ENCODE peak calls at places on chromosomes 2 and 18, in eight cellular contexts. One of them, this sample, is unnamed.

GRCh38 chr2:23523651-23524260 is 138.8 kb downstream of the KLHL29 start:
- DNase-seq in PC-9: no peak
- DNase-seq in heart right ventricle: no peak
- DNase-seq in brain microvascular endothelial cell: no peak
- DNase-seq in AG04449: no peak
- DNase-seq in fibroblast of the aortic adventitia: peak
- DNase-seq in epithelial cell of proximal tubule: no peak
- DNase-seq in neural crest cell: no peak
- DNase-seq in this sample: peak

GRCh38 chr2:11738589-11739436 is 7.6 kb upstream of the LPIN1 start:
- DNase-seq in neural crest cell: peak
- DNase-seq in brain microvascular endothelial cell: peak
- DNase-seq in fibroblast of the aortic adventitia: peak
- DNase-seq in AG04449: no peak
- DNase-seq in heart right ventricle: peak
- DNase-seq in PC-9: peak
- DNase-seq in epithelial cell of proximal tubule: peak
- DNase-seq in this sample: peak

GRCh38 chr2:189304360-189304759 is 124.8 kb upstream of the COL5A2 start:
- DNase-seq in heart right ventricle: no peak
- DNase-seq in AG04449: no peak
- DNase-seq in brain microvascular endothelial cell: no peak
- DNase-seq in epithelial cell of proximal tubule: no peak
- DNase-seq in PC-9: no peak
- DNase-seq in fibroblast of the aortic adventitia: no peak
- DNase-seq in neural crest cell: no peak
- DNase-seq in this sample: no peak

GRCh38 chr2:239232195-239232578 is 168.6 kb downstream of the HDAC4 start:
- DNase-seq in heart right ventricle: no peak
- DNase-seq in epithelial cell of proximal tubule: no peak
- DNase-seq in AG04449: no peak
- DNase-seq in neural crest cell: no peak
- DNase-seq in fibroblast of the aortic adventitia: no peak
- DNase-seq in brain microvascular endothelial cell: no peak
- DNase-seq in PC-9: peak
- DNase-seq in this sample: no peak

GRCh38 chr2:190904644-190905043 is 24.0 kb downstream of the GLS start:
- DNase-seq in heart right ventricle: no peak
- DNase-seq in brain microvascular endothelial cell: peak
- DNase-seq in epithelial cell of proximal tubule: no peak
- DNase-seq in fibroblast of the aortic adventitia: peak
- DNase-seq in PC-9: no peak
- DNase-seq in neural crest cell: no peak
- DNase-seq in AG04449: peak
- DNase-seq in this sample: no peak

GRCh38 chr2:141468746-141469145 is 662.1 kb downstream of the LRP1B start:
- DNase-seq in PC-9: no peak
- DNase-seq in epithelial cell of proximal tubule: no peak
- DNase-seq in AG04449: no peak
- DNase-seq in neural crest cell: no peak
- DNase-seq in heart right ventricle: no peak
- DNase-seq in fibroblast of the aortic adventitia: no peak
- DNase-seq in brain microvascular endothelial cell: no peak
- DNase-seq in this sample: no peak

GRCh38 chr2:231666171-231667095 is 41.9 kb upstream of the PTMA start:
- DNase-seq in heart right ventricle: peak
- DNase-seq in PC-9: peak
- DNase-seq in brain microvascular endothelial cell: peak
- DNase-seq in neural crest cell: peak
- DNase-seq in fibroblast of the aortic adventitia: peak
- DNase-seq in epithelial cell of proximal tubule: no peak
- DNase-seq in AG04449: peak
- DNase-seq in this sample: peak

GRCh38 chr18:29083545-29083944 is 906.6 kb upstream of the CDH2 start:
- DNase-seq in PC-9: no peak
- DNase-seq in AG04449: no peak
- DNase-seq in heart right ventricle: peak
- DNase-seq in brain microvascular endothelial cell: no peak
- DNase-seq in fibroblast of the aortic adventitia: peak
- DNase-seq in neural crest cell: no peak
- DNase-seq in epithelial cell of proximal tubule: no peak
- DNase-seq in this sample: no peak

GRCh38 chr2:188675391-188676011 is 298.7 kb upstream of the COL3A1 start:
- DNase-seq in fibroblast of the aortic adventitia: peak
- DNase-seq in neural crest cell: no peak
- DNase-seq in heart right ventricle: no peak
- DNase-seq in AG04449: no peak
- DNase-seq in epithelial cell of proximal tubule: no peak
- DNase-seq in PC-9: no peak
- DNase-seq in brain microvascular endothelial cell: peak
- DNase-seq in this sample: no peak

GRCh38 chr18:2222270-2223185 is 348.8 kb downstream of the METTL4 start:
- DNase-seq in AG04449: no peak
- DNase-seq in fibroblast of the aortic adventitia: no peak
- DNase-seq in brain microvascular endothelial cell: no peak
- DNase-seq in heart right ventricle: no peak
- DNase-seq in neural crest cell: no peak
- DNase-seq in PC-9: peak
- DNase-seq in epithelial cell of proximal tubule: peak
- DNase-seq in this sample: no peak

GRCh38 chr18:2223394-2223793 is 347.9 kb downstream of the METTL4 start:
- DNase-seq in brain microvascular endothelial cell: peak
- DNase-seq in fibroblast of the aortic adventitia: peak
- DNase-seq in PC-9: no peak
- DNase-seq in heart right ventricle: no peak
- DNase-seq in AG04449: no peak
- DNase-seq in epithelial cell of proximal tubule: no peak
- DNase-seq in neural crest cell: no peak
- DNase-seq in this sample: no peak

GRCh38 chr18:2218101-2218500 is 353.2 kb downstream of the METTL4 start:
- DNase-seq in neural crest cell: no peak
- DNase-seq in fibroblast of the aortic adventitia: no peak
- DNase-seq in PC-9: no peak
- DNase-seq in AG04449: no peak
- DNase-seq in heart right ventricle: no peak
- DNase-seq in brain microvascular endothelial cell: no peak
- DNase-seq in epithelial cell of proximal tubule: no peak
- DNase-seq in this sample: no peak

GRCh38 chr18:2223859-2224258 is 347.4 kb downstream of the METTL4 start:
- DNase-seq in AG04449: no peak
- DNase-seq in PC-9: no peak
- DNase-seq in epithelial cell of proximal tubule: peak
- DNase-seq in heart right ventricle: peak
- DNase-seq in fibroblast of the aortic adventitia: peak
- DNase-seq in neural crest cell: peak
- DNase-seq in brain microvascular endothelial cell: peak
- DNase-seq in this sample: no peak
- TF ChIP-seq CTCF in AG04449: peak
- TF ChIP-seq CTCF in PC-9: peak
- TF ChIP-seq CTCF in epithelial cell of proximal tubule: peak
- TF ChIP-seq CTCF in heart right ventricle: peak
- TF ChIP-seq CTCF in fibroblast of the aortic adventitia: peak
- TF ChIP-seq CTCF in neural crest cell: peak
- TF ChIP-seq CTCF in brain microvascular endothelial cell: peak
- TF ChIP-seq CTCF in this sample: peak

GRCh38 chr2:17590342-17590911 is 49.9 kb downstream of the VSNL1 start:
- DNase-seq in brain microvascular endothelial cell: no peak
- DNase-seq in AG04449: no peak
- DNase-seq in PC-9: no peak
- DNase-seq in fibroblast of the aortic adventitia: no peak
- DNase-seq in heart right ventricle: no peak
- DNase-seq in epithelial cell of proximal tubule: no peak
- DNase-seq in neural crest cell: no peak
- DNase-seq in this sample: no peak

GRCh38 chr2:17587469-17587868 is 47.0 kb downstream of the VSNL1 start:
- DNase-seq in heart right ventricle: no peak
- DNase-seq in AG04449: no peak
- DNase-seq in neural crest cell: no peak
- DNase-seq in epithelial cell of proximal tubule: no peak
- DNase-seq in fibroblast of the aortic adventitia: no peak
- DNase-seq in brain microvascular endothelial cell: no peak
- DNase-seq in PC-9: no peak
- DNase-seq in this sample: no peak

GRCh38 chr2:17588031-17588430 is 47.5 kb downstream of the VSNL1 start:
- DNase-seq in neural crest cell: no peak
- DNase-seq in brain microvascular endothelial cell: no peak
- DNase-seq in PC-9: no peak
- DNase-seq in heart right ventricle: no peak
- DNase-seq in fibroblast of the aortic adventitia: no peak
- DNase-seq in AG04449: no peak
- DNase-seq in epithelial cell of proximal tubule: no peak
- DNase-seq in this sample: no peak

GRCh38 chr2:17591846-17592245 is 51.4 kb downstream of the VSNL1 start:
- DNase-seq in epithelial cell of proximal tubule: no peak
- DNase-seq in neural crest cell: no peak
- DNase-seq in brain microvascular endothelial cell: no peak
- DNase-seq in fibroblast of the aortic adventitia: no peak
- DNase-seq in AG04449: no peak
- DNase-seq in heart right ventricle: no peak
- DNase-seq in PC-9: no peak
- DNase-seq in this sample: no peak

GRCh38 chr2:17589406-17590035 is 49.0 kb downstream of the VSNL1 start:
- DNase-seq in neural crest cell: no peak
- DNase-seq in epithelial cell of proximal tubule: no peak
- DNase-seq in fibroblast of the aortic adventitia: no peak
- DNase-seq in brain microvascular endothelial cell: no peak
- DNase-seq in PC-9: no peak
- DNase-seq in heart right ventricle: no peak
- DNase-seq in AG04449: no peak
- DNase-seq in this sample: no peak
- TF ChIP-seq CTCF in neural crest cell: no peak
- TF ChIP-seq CTCF in epithelial cell of proximal tubule: no peak
- TF ChIP-seq CTCF in fibroblast of the aortic adventitia: no peak
- TF ChIP-seq CTCF in brain microvascular endothelial cell: no peak
- TF ChIP-seq CTCF in PC-9: no peak
- TF ChIP-seq CTCF in heart right ventricle: no peak
- TF ChIP-seq CTCF in AG04449: no peak
- TF ChIP-seq CTCF in this sample: no peak

GRCh38 chr18:3715223-3716080 is 265.5 kb downstream of the TGIF1 start:
- DNase-seq in brain microvascular endothelial cell: no peak
- DNase-seq in heart right ventricle: no peak
- DNase-seq in AG04449: no peak
- DNase-seq in PC-9: no peak
- DNase-seq in neural crest cell: no peak
- DNase-seq in epithelial cell of proximal tubule: no peak
- DNase-seq in fibroblast of the aortic adventitia: no peak
- DNase-seq in this sample: no peak

GRCh38 chr18:3717626-3718025 is 267.7 kb downstream of the TGIF1 start:
- DNase-seq in brain microvascular endothelial cell: no peak
- DNase-seq in AG04449: no peak
- DNase-seq in heart right ventricle: no peak
- DNase-seq in PC-9: no peak
- DNase-seq in neural crest cell: no peak
- DNase-seq in epithelial cell of proximal tubule: no peak
- DNase-seq in fibroblast of the aortic adventitia: no peak
- DNase-seq in this sample: no peak

GRCh38 chr18:3713708-3714107 is 263.7 kb downstream of the TGIF1 start:
- DNase-seq in neural crest cell: no peak
- DNase-seq in brain microvascular endothelial cell: no peak
- DNase-seq in heart right ventricle: no peak
- DNase-seq in PC-9: no peak
- DNase-seq in epithelial cell of proximal tubule: no peak
- DNase-seq in AG04449: no peak
- DNase-seq in fibroblast of the aortic adventitia: no peak
- DNase-seq in this sample: no peak

GRCh38 chr18:3713166-3713565 is 263.2 kb downstream of the TGIF1 start:
- DNase-seq in PC-9: no peak
- DNase-seq in AG04449: no peak
- DNase-seq in neural crest cell: no peak
- DNase-seq in heart right ventricle: no peak
- DNase-seq in brain microvascular endothelial cell: peak
- DNase-seq in fibroblast of the aortic adventitia: peak
- DNase-seq in epithelial cell of proximal tubule: no peak
- DNase-seq in this sample: no peak

DNA sequence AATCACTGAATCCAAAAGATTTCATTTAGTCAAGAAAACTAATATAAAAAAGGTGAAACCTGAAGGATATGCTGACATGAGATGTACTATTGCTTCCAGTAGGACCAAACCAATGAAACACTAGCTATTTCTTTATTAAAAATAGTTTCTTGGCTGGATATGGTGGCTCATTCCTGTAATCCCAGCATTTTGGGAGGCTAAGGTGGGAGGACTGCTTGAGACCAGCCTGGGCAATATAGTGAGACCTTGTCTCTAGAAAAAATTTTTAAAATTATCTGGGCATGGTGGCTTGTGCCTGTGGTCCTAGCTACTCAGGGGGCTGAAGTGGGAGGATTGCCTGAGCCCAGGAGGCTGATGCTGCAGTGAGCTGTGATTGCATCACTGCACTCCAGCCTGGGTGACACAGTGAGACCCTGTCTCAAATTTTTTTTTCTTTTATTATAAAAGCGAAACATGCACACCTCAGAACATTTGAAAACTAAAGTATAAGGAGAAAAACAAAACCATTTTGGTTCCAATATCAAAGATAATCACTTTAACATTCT is 266.2 kb downstream of the TGIF1 start:
- DNase-seq in heart right ventricle: no peak
- DNase-seq in epithelial cell of proximal tubule: no peak
- DNase-seq in neural crest cell: no peak
- DNase-seq in PC-9: no peak
- DNase-seq in AG04449: no peak
- DNase-seq in brain microvascular endothelial cell: no peak
- DNase-seq in fibroblast of the aortic adventitia: no peak
- DNase-seq in this sample: no peak
- TF ChIP-seq CTCF in heart right ventricle: no peak
- TF ChIP-seq CTCF in epithelial cell of proximal tubule: no peak
- TF ChIP-seq CTCF in neural crest cell: no peak
- TF ChIP-seq CTCF in PC-9: no peak
- TF ChIP-seq CTCF in AG04449: no peak
- TF ChIP-seq CTCF in brain microvascular endothelial cell: no peak
- TF ChIP-seq CTCF in fibroblast of the aortic adventitia: no peak
- TF ChIP-seq CTCF in this sample: no peak

GRCh38 chr2:216985658-216986141 is 125.8 kb upstream of the TNP1 start:
- DNase-seq in heart right ventricle: no peak
- DNase-seq in neural crest cell: no peak
- DNase-seq in fibroblast of the aortic adventitia: no peak
- DNase-seq in brain microvascular endothelial cell: no peak
- DNase-seq in PC-9: no peak
- DNase-seq in epithelial cell of proximal tubule: no peak
- DNase-seq in AG04449: no peak
- DNase-seq in this sample: no peak

GRCh38 chr2:216991563-216991962 is 131.7 kb upstream of the TNP1 start:
- DNase-seq in fibroblast of the aortic adventitia: peak
- DNase-seq in PC-9: no peak
- DNase-seq in epithelial cell of proximal tubule: no peak
- DNase-seq in neural crest cell: no peak
- DNase-seq in brain microvascular endothelial cell: no peak
- DNase-seq in heart right ventricle: no peak
- DNase-seq in AG04449: no peak
- DNase-seq in this sample: no peak

GRCh38 chr2:216987176-216987809 is 127.4 kb upstream of the TNP1 start:
- DNase-seq in PC-9: no peak
- DNase-seq in brain microvascular endothelial cell: no peak
- DNase-seq in AG04449: no peak
- DNase-seq in neural crest cell: no peak
- DNase-seq in epithelial cell of proximal tubule: no peak
- DNase-seq in fibroblast of the aortic adventitia: peak
- DNase-seq in heart right ventricle: no peak
- DNase-seq in this sample: no peak

GRCh38 chr2:216992056-216992455 is 132.2 kb upstream of the TNP1 start:
- DNase-seq in neural crest cell: no peak
- DNase-seq in heart right ventricle: no peak
- DNase-seq in PC-9: no peak
- DNase-seq in brain microvascular endothelial cell: no peak
- DNase-seq in epithelial cell of proximal tubule: no peak
- DNase-seq in AG04449: no peak
- DNase-seq in fibroblast of the aortic adventitia: no peak
- DNase-seq in this sample: no peak

GRCh38 chr2:216989335-216990129 is 129.7 kb upstream of the TNP1 start:
- DNase-seq in neural crest cell: no peak
- DNase-seq in brain microvascular endothelial cell: peak
- DNase-seq in fibroblast of the aortic adventitia: peak
- DNase-seq in epithelial cell of proximal tubule: no peak
- DNase-seq in PC-9: no peak
- DNase-seq in AG04449: no peak
- DNase-seq in heart right ventricle: no peak
- DNase-seq in this sample: no peak
- TF ChIP-seq CTCF in neural crest cell: no peak
- TF ChIP-seq CTCF in brain microvascular endothelial cell: peak
- TF ChIP-seq CTCF in fibroblast of the aortic adventitia: peak
- TF ChIP-seq CTCF in epithelial cell of proximal tubule: peak
- TF ChIP-seq CTCF in PC-9: no peak
- TF ChIP-seq CTCF in AG04449: peak
- TF ChIP-seq CTCF in heart right ventricle: no peak
- TF ChIP-seq CTCF in this sample: no peak